ENCODE peak calls at places on chromosomes 7 and 10, in seven cellular contexts. U is effector memory CD4-positive, alpha-beta T cell; Q is astrocyte; P is cardiac fibroblast; C is brain microvascular endothelial cell; I is right lobe of liver; R is PC-3. G is an unnamed sample.

GRCh38 chr7:128236924-128237586 is 4.0 kb upstream of the LEP start:
- DNase-seq in U (no peak), Q (peak; percentile 77), P (peak; percentile 96), C (peak; percentile 84), I (no peak), R (peak; percentile 92), G (peak; percentile 39)

GRCh38 chr7:431041-431440 is 88.6 kb downstream of the PDGFA start:
- DNase-seq in U (no peak), Q (no peak), P (no peak), C (no peak), I (no peak), R (no peak), G (no peak)

GRCh38 chr10:73772280-73773151 is 9.3 kb upstream of the CHCHD1 start:
- DNase-seq in U (peak; percentile 77), Q (peak; percentile 73), P (peak; percentile 84), C (peak; percentile 62), I (peak; percentile 90), R (peak; percentile 99), G (peak; percentile 51)

GRCh38 chr10:65684896-65685295 is 1240.9 kb upstream of the LRRTM3 start:
- DNase-seq in U (no peak), Q (no peak), P (no peak), C (no peak), I (no peak), R (no peak), G (no peak)

GRCh38 chr10:132489053-132489703 is 48.4 kb upstream of the INPP5A start:
- DNase-seq in U (no peak), Q (peak; percentile 4), P (no peak), C (peak; percentile 53), I (no peak), R (no peak), G (no peak)

GRCh38 chr7:120181499-120181898 is 91.5 kb upstream of the KCND2 start:
- DNase-seq in U (no peak), Q (no peak), P (no peak), C (no peak), I (no peak), R (no peak), G (no peak)

GRCh38 chr7:47227762-47228177 is 354.1 kb downstream of the TNS3 start:
- DNase-seq in U (no peak), Q (peak; percentile 80), P (peak; percentile 68), C (peak; percentile 78), I (no peak), R (peak; percentile 16), G (peak; percentile 39)

GRCh38 chr10:71888623-71889387 is 37.8 kb upstream of the PSAP start:
- DNase-seq in U (no peak), Q (peak; percentile 79), P (peak; percentile 79), C (peak; percentile 59), I (peak; percentile 69), R (peak; percentile 42), G (peak; percentile 73)

GRCh38 chr7:23544913-23545354 is 13.2 kb upstream of the TRA2A start:
- DNase-seq in U (no peak), Q (peak; percentile 16), P (peak; percentile 61), C (peak; percentile 35), I (no peak), R (peak; percentile 74), G (no peak)

GRCh38 chr10:83542774-83543291 is 596.5 kb upstream of the GHITM start:
- DNase-seq in U (no peak), Q (peak; percentile 82), P (peak; percentile 31), C (no peak), I (no peak), R (no peak), G (peak; percentile 48)

GRCh38 chr7:45873035-45873354 is at the start of gene CCDC201:
- DNase-seq in U (no peak), Q (no peak), P (no peak), C (no peak), I (no peak), R (no peak), G (no peak)

GRCh38 chr7:7772385-7772784 is 54.0 kb upstream of the RPA3 start:
- DNase-seq in U (no peak), Q (peak; percentile 46), P (peak; percentile 20), C (no peak), I (no peak), R (no peak), G (peak; percentile 43)
- H3K4me3 ChIP-seq in U (peak overlapping the region; percentile 18), Q (peak overlapping the region; percentile 20), P (no peak overlapping the region), C (peak overlapping the region; percentile 9), I (no peak overlapping the region), R (no peak overlapping the region), G (peak overlapping the region; percentile 3)

GRCh38 chr10:113854757-113855626 is 531 bp downstream of the NHLRC2 start:
- DNase-seq in U (peak; percentile 21), Q (peak; percentile 39), P (peak; percentile 62), C (peak; percentile 41), I (peak; percentile 78), R (no peak), G (no peak)

GRCh38 chr10:113858541-113858940 is 4.1 kb downstream of the NHLRC2 start:
- DNase-seq in U (no peak), Q (peak; percentile 41), P (peak; percentile 37), C (no peak), I (no peak), R (no peak), G (no peak)

GRCh38 chr10:113856563-113856962 is 2.1 kb downstream of the NHLRC2 start:
- DNase-seq in U (no peak), Q (no peak), P (peak; percentile 50), C (no peak), I (no peak), R (no peak), G (no peak)

GRCh38 chr10:113859261-113859660 is 4.8 kb downstream of the NHLRC2 start:
- DNase-seq in U (no peak), Q (no peak), P (no peak), C (no peak), I (no peak), R (no peak), G (no peak)

GRCh38 chr10:113857210-113857609 is 2.7 kb downstream of the NHLRC2 start:
- DNase-seq in U (no peak), Q (no peak), P (no peak), C (no peak), I (no peak), R (no peak), G (no peak)
- H3K4me3 ChIP-seq in U (no peak overlapping the region), Q (no peak overlapping the region), P (no peak overlapping the region), C (no peak overlapping the region), I (peak overlapping the region; percentile 90), R (peak overlapping the region; percentile 93), G (no peak overlapping the region)

GRCh38 chr7:101884671-101885596 is 67.5 kb downstream of the CUX1 start:
- DNase-seq in U (no peak), Q (no peak), P (no peak), C (no peak), I (no peak), R (no peak), G (no peak)

GRCh38 chr7:101885597-101885955 is 68.2 kb downstream of the CUX1 start:
- DNase-seq in U (no peak), Q (no peak), P (no peak), C (no peak), I (no peak), R (no peak), G (no peak)

GRCh38 chr7:101880536-101881443 is 63.4 kb downstream of the CUX1 start:
- DNase-seq in U (no peak), Q (peak; percentile 94), P (peak; percentile 82), C (peak; percentile 67), I (no peak), R (peak; percentile 52), G (peak; percentile 54)

GRCh38 chr7:101879565-101879964 is 62.1 kb downstream of the CUX1 start:
- DNase-seq in U (no peak), Q (no peak), P (no peak), C (no peak), I (no peak), R (no peak), G (no peak)

GRCh38 chr7:101882595-101883564 is 65.5 kb downstream of the CUX1 start:
- DNase-seq in U (no peak), Q (peak; percentile 100), P (peak; percentile 100), C (peak; percentile 100), I (peak; percentile 93), R (peak; percentile 99), G (peak; percentile 100)
- H3K4me3 ChIP-seq in U (no peak overlapping the region), Q (peak overlapping the region; percentile 17), P (no peak overlapping the region), C (peak overlapping the region; percentile 22), I (no peak overlapping the region), R (peak overlapping the region; percentile 40), G (peak overlapping the region; percentile 9)

GRCh38 chr7:21916176-21916575 is 29.5 kb downstream of the CDCA7L start:
- DNase-seq in U (no peak), Q (no peak), P (no peak), C (no peak), I (no peak), R (no peak), G (no peak)

GRCh38 chr7:21916629-21917028 is 29.1 kb downstream of the CDCA7L start:
- DNase-seq in U (no peak), Q (peak; percentile 12), P (no peak), C (no peak), I (no peak), R (no peak), G (no peak)

GRCh38 chr7:21912931-21913780 is 32.5 kb downstream of the CDCA7L start:
- DNase-seq in U (no peak), Q (no peak), P (no peak), C (no peak), I (no peak), R (no peak), G (no peak)

GRCh38 chr7:21915140-21915539 is 30.6 kb downstream of the CDCA7L start:
- DNase-seq in U (no peak), Q (no peak), P (no peak), C (no peak), I (no peak), R (no peak), G (no peak)

DNA sequence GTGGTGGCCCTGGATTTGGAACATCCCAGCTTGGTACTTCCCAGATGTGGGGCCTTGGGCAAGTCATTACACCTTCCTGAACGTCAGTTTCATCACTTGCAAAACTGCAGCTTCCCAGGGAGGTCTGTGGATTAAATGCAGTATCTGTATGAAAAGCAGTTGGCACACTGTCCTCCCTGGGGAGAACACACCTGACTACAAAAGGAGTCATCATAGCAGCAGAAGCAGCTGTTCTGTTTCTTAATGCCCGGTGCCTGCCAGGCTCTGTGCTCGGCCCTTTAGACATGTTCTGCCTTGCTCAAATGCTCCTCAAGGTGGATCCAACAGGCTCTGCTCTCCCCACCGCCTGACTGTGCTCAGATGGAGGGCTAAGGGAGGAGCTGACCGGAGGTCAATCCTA is 31.0 kb downstream of the CDCA7L start:
- DNase-seq in U (no peak), Q (no peak), P (no peak), C (no peak), I (no peak), R (no peak), G (no peak)
- H3K4me3 ChIP-seq in U (no peak overlapping the region), Q (no peak overlapping the region), P (no peak overlapping the region), C (no peak overlapping the region), I (no peak overlapping the region), R (no peak overlapping the region), G (no peak overlapping the region)

GRCh38 chr7:27098493-27099223 is 2.9 kb upstream of the HOXA1 start:
- DNase-seq in U (no peak), Q (peak; percentile 68), P (no peak), C (no peak), I (no peak), R (peak; percentile 59), G (no peak)
- H3K4me3 ChIP-seq in U (no peak overlapping the region), Q (peak overlapping the region; percentile 72), P (no peak overlapping the region), C (peak overlapping the region; percentile 68), I (peak overlapping the region; percentile 25), R (peak overlapping the region; percentile 84), G (peak overlapping the region; percentile 89)